ENCODE peak calls at places on chromosomes 13 and 19, in ten cellular contexts. G, Z, V, K, J, P, W, Y, L and I are unnamed samples.

GRCh38 chr13:111372651-111373425 is 52.4 kb downstream of the TEX29 start:
- DNase-seq in L (no peak), Z (no peak), W (no peak), G (no peak), V (no peak), Y (no peak), J (no peak), P (no peak), K (no peak), I (no peak)

GRCh38 chr13:74114641-74115040 is 19.6 kb downstream of the KLF12 start:
- DNase-seq in Z (no peak), Y (no peak), K (no peak), V (no peak), P (no peak), J (no peak), G (no peak), W (no peak), L (no peak), I (no peak)

GRCh38 chr13:44274838-44275237 is 98.8 kb upstream of the SERP2 start:
- DNase-seq in W (no peak), L (no peak), Z (no peak), J (peak; percentile 11), Y (no peak), V (no peak), G (peak; percentile 13), P (no peak), K (no peak), I (no peak)

GRCh38 chr13:75079226-75079625 is 402.7 kb downstream of the TBC1D4 start:
- DNase-seq in Y (no peak), J (peak; percentile 46), P (no peak), G (no peak), K (no peak), W (peak; percentile 3), V (no peak), L (no peak), Z (no peak), I (peak; percentile 4)

GRCh38 chr13:71789952-71790351 is 77.1 kb downstream of the DACH1 start:
- DNase-seq in G (no peak), V (no peak), Y (no peak), P (no peak), W (peak; percentile 48), L (no peak), K (no peak), J (no peak), Z (no peak), I (no peak)

GRCh38 chr13:92122454-92122853 is 724.0 kb downstream of the GPC5 start:
- DNase-seq in L (no peak), V (no peak), Z (no peak), K (no peak), Y (no peak), G (no peak), P (no peak), J (no peak), W (no peak), I (no peak)

GRCh38 chr19:23561341-23561740 is 125.7 kb downstream of the ZNF675 start:
- DNase-seq in Z (no peak), W (no peak), J (no peak), P (no peak), Y (no peak), G (no peak), K (no peak), L (no peak), V (no peak), I (peak; percentile 23)

GRCh38 chr19:28184997-28185396 is 1028.0 kb downstream of the UQCRFS1 start:
- DNase-seq in J (peak; percentile 22), L (no peak), W (no peak), Y (no peak), K (no peak), G (no peak), P (no peak), V (no peak), Z (no peak), I (no peak)

GRCh38 chr13:27534976-27535370 is 84.6 kb upstream of the MTIF3 start:
- DNase-seq in W (no peak), V (no peak), Z (no peak), P (no peak), K (no peak), Y (no peak), J (no peak), L (no peak), G (no peak), I (no peak)

GRCh38 chr13:49052801-49053200 is 77.1 kb downstream of the FNDC3A start:
- DNase-seq in K (no peak), W (no peak), J (peak; percentile 34), Z (no peak), Y (no peak), V (no peak), G (no peak), L (no peak), P (no peak), I (no peak)

GRCh38 chr19:4878491-4878968 is 11.1 kb upstream of the PLIN3 start:
- DNase-seq in W (no peak), G (no peak), K (no peak), Y (no peak), P (no peak), V (no peak), L (no peak), J (no peak), Z (no peak), I (no peak)

GRCh38 chr19:3068071-3068470 is 5.8 kb upstream of the TLE5 start:
- DNase-seq in K (no peak), W (no peak), Z (no peak), V (no peak), P (no peak), Y (no peak), L (no peak), J (no peak), G (peak; percentile 82), I (no peak)

GRCh38 chr19:54105796-54106195 is 3.1 kb downstream of the NDUFA3 start:
- DNase-seq in J (no peak), P (no peak), Z (no peak), L (no peak), Y (no peak), K (no peak), G (no peak), V (no peak), W (no peak), I (no peak)

GRCh38 chr19:1247747-1248453 is 483 bp upstream of the MIDN start:
- DNase-seq in K (peak; percentile 63), W (no peak), J (peak; percentile 95), G (peak; percentile 60), P (no peak), Z (no peak), V (peak; percentile 83), Y (peak; percentile 73), L (peak; percentile 59), I (peak; percentile 69)

GRCh38 chr13:99373436-99373835 is 66.2 kb upstream of the GPR183 start:
- DNase-seq in G (no peak), J (no peak), L (no peak), W (no peak), Y (no peak), K (no peak), P (no peak), V (no peak), Z (no peak), I (no peak)

GRCh38 chr19:12293771-12294307 is 844 bp downstream of the ZNF44 start:
- DNase-seq in G (peak; percentile 69), Y (peak; percentile 29), W (no peak), K (no peak), P (no peak), Z (peak; percentile 0), V (peak; percentile 93), J (peak; percentile 63), L (peak; percentile 49), I (peak; percentile 62)

GRCh38 chr13:95354680-95355487 is 53.6 kb upstream of the ABCC4 start:
- DNase-seq in W (no peak), P (no peak), Y (no peak), G (no peak), K (no peak), J (no peak), L (no peak), Z (no peak), V (no peak), I (no peak)

GRCh38 chr19:7922841-7923205 is 2.7 kb downstream of the SNAPC2 start:
- DNase-seq in V (no peak), Y (no peak), K (no peak), G (no peak), Z (no peak), P (no peak), W (no peak), L (no peak), J (no peak), I (no peak)

GRCh38 chr13:76331948-76332712 is 554.1 kb downstream of the KCTD12 start:
- DNase-seq in K (no peak), G (no peak), J (no peak), L (no peak), V (no peak), Y (no peak), W (no peak), Z (peak; percentile 2), P (no peak), I (no peak)

GRCh38 chr19:16899566-16900075 is 10.8 kb downstream of the F2RL3 start:
- DNase-seq in J (peak; percentile 21), V (peak; percentile 40), Z (no peak), P (no peak), Y (no peak), G (peak; percentile 53), K (no peak), W (no peak), L (no peak), I (no peak)

GRCh38 chr19:31625056-31625455 is 275.8 kb upstream of the TSHZ3 start:
- DNase-seq in Z (no peak), G (no peak), L (no peak), J (no peak), W (no peak), K (no peak), V (no peak), P (no peak), Y (no peak), I (no peak)

GRCh38 chr13:93180376-93180966 is 46.1 kb upstream of the GPC6 start:
- DNase-seq in G (no peak), Z (no peak), P (no peak), J (peak; percentile 30), V (no peak), L (no peak), K (no peak), Y (no peak), W (no peak), I (no peak)

GRCh38 chr19:50414850-50415660 is 3.7 kb upstream of the SPIB start:
- DNase-seq in G (peak; percentile 92), V (peak; percentile 75), Y (peak; percentile 4), P (peak; percentile 38), Z (no peak), J (peak; percentile 22), K (peak; percentile 47), W (peak; percentile 7), L (peak; percentile 75), I (peak; percentile 9)

GRCh38 chr13:23504188-23504587 is 66.0 kb upstream of the TNFRSF19 start:
- DNase-seq in K (no peak), L (no peak), Z (no peak), Y (no peak), V (no peak), J (peak; percentile 72), W (no peak), G (peak; percentile 51), P (no peak), I (peak; percentile 77)

GRCh38 chr19:12985049-12985776 is 10.1 kb upstream of the NFIX start:
- DNase-seq in Y (peak; percentile 73), L (no peak), K (no peak), W (no peak), V (peak; percentile 87), Z (no peak), J (peak; percentile 90), P (peak; percentile 14), G (no peak), I (peak; percentile 52)

GRCh38 chr19:33641261-33641660 is 19.5 kb downstream of the CHST8 start:
- DNase-seq in P (no peak), G (no peak), K (no peak), J (no peak), Z (no peak), Y (no peak), V (no peak), L (no peak), W (no peak), I (no peak)

GRCh38 chr19:40549007-40549708 is 27.5 kb upstream of the SHKBP1 start:
- DNase-seq in K (peak; percentile 56), Z (peak; percentile 93), L (peak; percentile 79), Y (no peak), V (peak; percentile 61), G (peak; percentile 95), W (no peak), P (peak; percentile 49), J (no peak), I (peak; percentile 9)

GRCh38 chr13:66803759-66804456 is 426.2 kb downstream of the PCDH9 start:
- DNase-seq in W (no peak), J (no peak), K (no peak), L (no peak), V (no peak), Z (peak; percentile 2), G (no peak), Y (no peak), P (peak; percentile 14), I (no peak)